ENCODE peak calls at places on chromosomes 1 and 21, in nine cellular contexts. G, F, L, D, V, U, W, M and I are unnamed samples. For H3K36me3, the result is how much of the 10 kb centered on the place peaks cover.

GRCh38 chr1:241608379-241609033 is 31.7 kb downstream of the CHML start:
- DNase-seq in G (no peak), F (no peak), L (no peak), D (no peak), V (peak), U (no peak), W (peak), M (peak), I (peak)

GRCh38 chr1:189816558-189816957 is 661.1 kb downstream of the BRINP3 start:
- DNase-seq in G (peak), F (no peak), L (no peak), D (no peak), V (no peak), U (no peak), W (no peak), M (no peak), I (no peak)

GRCh38 chr1:214859647-214860046 is 222.9 kb upstream of the KCNK2 start:
- DNase-seq in G (no peak), F (no peak), L (no peak), D (no peak), V (no peak), U (no peak), W (no peak), M (no peak), I (no peak)

GRCh38 chr1:16926491-16927195 is 4.9 kb downstream of the CROCC start:
- DNase-seq in G (peak), F (peak), L (peak), D (no peak), V (no peak), U (peak), W (no peak), M (no peak), I (no peak)

GRCh38 chr1:31460027-31460426 is 47.0 kb downstream of the SERINC2 start:
- DNase-seq in G (peak), F (no peak), L (peak), D (peak), V (peak), U (peak), W (no peak), M (peak), I (no peak)

GRCh38 chr1:184387871-184388670 is 1.2 kb downstream of the C1orf21 start:
- DNase-seq in G (no peak), F (peak), L (no peak), D (no peak), V (peak), U (peak), W (peak), M (peak), I (peak)

GRCh38 chr21:29124645-29125044 is 5.8 kb upstream of the MAP3K7CL start:
- DNase-seq in G (no peak), F (no peak), L (no peak), D (no peak), V (no peak), U (no peak), W (no peak), M (no peak), I (no peak)

GRCh38 chr21:33975548-33976081 is 60.0 kb upstream of the ATP5PO start:
- DNase-seq in G (no peak), F (no peak), L (no peak), D (no peak), V (peak), U (peak), W (peak), M (peak), I (peak)

GRCh38 chr21:17796037-17796403 is 23.1 kb downstream of the C21orf91 start:
- DNase-seq in G (no peak), F (no peak), L (no peak), D (no peak), V (peak), U (no peak), W (no peak), M (no peak), I (no peak)

GRCh38 chr1:230744382-230744781 is 2.8 kb upstream of the CAPN9 start:
- DNase-seq in G (no peak), F (no peak), L (no peak), D (no peak), V (peak), U (peak), W (no peak), M (peak), I (peak)

GRCh38 chr1:11335417-11336070 is 62.5 kb downstream of the UBIAD1 start:
- DNase-seq in G (no peak), F (no peak), L (no peak), D (no peak), V (no peak), U (no peak), W (no peak), M (no peak), I (no peak)

GRCh38 chr1:55062801-55063561 is 23.6 kb downstream of the PCSK9 start:
- DNase-seq in G (no peak), F (peak), L (no peak), D (no peak), V (no peak), U (no peak), W (no peak), M (no peak), I (no peak)

GRCh38 chr1:6113116-6113515 is 67.0 kb downstream of the CHD5 start:
- DNase-seq in G (no peak), F (peak), L (no peak), D (no peak), V (no peak), U (no peak), W (no peak), M (no peak), I (no peak)

GRCh38 chr1:55970711-55971110 is 608.7 kb downstream of the PLPP3 start:
- DNase-seq in G (no peak), F (no peak), L (no peak), D (no peak), V (peak), U (no peak), W (no peak), M (peak), I (peak)

GRCh38 chr1:202798260-202798659 is 10.0 kb downstream of the KDM5B start:
- DNase-seq in G (no peak), F (no peak), L (no peak), D (no peak), V (no peak), U (no peak), W (no peak), M (no peak), I (no peak)

GRCh38 chr1:93844262-93845045 is 34.6 kb downstream of the DNTTIP2 start:
- DNase-seq in G (peak), F (no peak), L (peak), D (peak), V (peak), U (peak), W (peak), M (peak), I (peak)

GRCh38 chr1:5639323-5639722 is 352.9 kb downstream of the NPHP4 start:
- DNase-seq in G (no peak), F (no peak), L (no peak), D (no peak), V (no peak), U (no peak), W (no peak), M (no peak), I (no peak)

GRCh38 chr1:172967936-172968335 is 82.8 kb downstream of the TNFSF18 start:
- DNase-seq in G (no peak), F (no peak), L (no peak), D (no peak), V (no peak), U (no peak), W (no peak), M (no peak), I (no peak)

GRCh38 chr1:13799502-13800283 is 99.7 kb downstream of the PRDM2 start:
- DNase-seq in G (no peak), F (no peak), L (no peak), D (no peak), V (no peak), U (no peak), W (no peak), M (no peak), I (no peak)

GRCh38 chr1:13797397-13797796 is 97.4 kb downstream of the PRDM2 start:
- DNase-seq in G (no peak), F (no peak), L (no peak), D (no peak), V (no peak), U (no peak), W (no peak), M (no peak), I (no peak)

GRCh38 chr1:13801232-13801631 is 101.2 kb downstream of the PRDM2 start:
- DNase-seq in G (no peak), F (no peak), L (no peak), D (no peak), V (no peak), U (no peak), W (peak), M (no peak), I (no peak)

GRCh38 chr1:13794231-13795187 is 94.5 kb downstream of the PRDM2 start:
- DNase-seq in G (no peak), F (no peak), L (no peak), D (no peak), V (no peak), U (no peak), W (no peak), M (no peak), I (no peak)

GRCh38 chr1:13798120-13798519 is 98.1 kb downstream of the PRDM2 start:
- DNase-seq in G (no peak), F (no peak), L (no peak), D (no peak), V (no peak), U (no peak), W (no peak), M (no peak), I (no peak)
- H3K36me3 ChIP-seq in G (under half), F (under half), L (under half), D (under half), V (under half), U (under half), W (under half), M (under half), I (under half)

DNA sequence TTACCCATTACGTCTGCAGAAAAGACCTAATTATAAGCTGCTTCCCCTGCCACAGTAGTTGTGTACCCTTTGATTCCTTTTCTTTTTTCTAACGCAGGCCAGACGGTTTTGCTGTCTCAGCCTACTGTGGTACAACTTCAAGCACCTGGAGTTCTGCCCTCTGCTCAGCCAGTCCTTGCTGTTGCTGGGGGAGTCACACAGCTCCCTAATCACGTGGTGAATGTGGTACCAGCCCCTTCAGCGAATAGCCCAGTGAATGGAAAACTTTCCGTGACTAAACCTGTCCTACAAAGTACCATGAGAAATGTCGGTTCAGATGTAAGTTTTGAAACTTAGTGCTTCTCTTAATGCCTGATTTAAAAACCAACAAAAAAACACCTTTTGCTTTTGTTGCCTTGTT is 35.8 kb downstream of the ATF6 start:
- DNase-seq in G (peak), F (no peak), L (no peak), D (no peak), V (no peak), U (peak), W (no peak), M (no peak), I (no peak)
- H3K9ac ChIP-seq in G (no peak), F (no peak), L (no peak), D (no peak), V (no peak), U (no peak), W (no peak), M (no peak), I (no peak)

DNA sequence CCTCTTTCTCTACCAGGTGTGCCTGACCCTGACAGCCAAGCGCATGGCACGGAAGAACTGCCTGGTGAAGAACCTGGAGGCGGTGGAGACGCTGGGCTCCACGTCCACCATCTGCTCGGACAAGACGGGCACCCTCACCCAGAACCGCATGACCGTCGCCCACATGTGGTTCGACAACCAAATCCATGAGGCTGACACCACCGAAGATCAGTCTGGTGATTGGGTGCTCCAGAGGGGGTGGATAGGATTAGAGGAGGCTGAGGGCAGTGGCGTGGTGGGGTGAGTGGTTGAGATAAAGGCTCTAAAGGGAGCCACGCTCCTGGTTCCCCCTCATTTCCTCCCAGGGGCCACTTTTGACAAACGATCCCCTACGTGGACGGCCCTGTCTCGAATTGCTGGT is 13.1 kb downstream of the ATP1A2 start:
- DNase-seq in G (no peak), F (peak), L (no peak), D (no peak), V (no peak), U (no peak), W (no peak), M (no peak), I (no peak)
- H3K36me3 ChIP-seq in G (under half), F (under half), L (half or more), D (under half), V (under half), U (under half), W (under half), M (under half), I (under half)

GRCh38 chr1:13735168-13735930 is 35.4 kb downstream of the PRDM2 start:
- DNase-seq in G (peak), F (no peak), L (no peak), D (no peak), V (no peak), U (no peak), W (no peak), M (no peak), I (no peak)
- H3K9ac ChIP-seq in G (peak), F (no peak), L (no peak), D (no peak), V (no peak), U (no peak), W (no peak), M (no peak), I (no peak)

DNA sequence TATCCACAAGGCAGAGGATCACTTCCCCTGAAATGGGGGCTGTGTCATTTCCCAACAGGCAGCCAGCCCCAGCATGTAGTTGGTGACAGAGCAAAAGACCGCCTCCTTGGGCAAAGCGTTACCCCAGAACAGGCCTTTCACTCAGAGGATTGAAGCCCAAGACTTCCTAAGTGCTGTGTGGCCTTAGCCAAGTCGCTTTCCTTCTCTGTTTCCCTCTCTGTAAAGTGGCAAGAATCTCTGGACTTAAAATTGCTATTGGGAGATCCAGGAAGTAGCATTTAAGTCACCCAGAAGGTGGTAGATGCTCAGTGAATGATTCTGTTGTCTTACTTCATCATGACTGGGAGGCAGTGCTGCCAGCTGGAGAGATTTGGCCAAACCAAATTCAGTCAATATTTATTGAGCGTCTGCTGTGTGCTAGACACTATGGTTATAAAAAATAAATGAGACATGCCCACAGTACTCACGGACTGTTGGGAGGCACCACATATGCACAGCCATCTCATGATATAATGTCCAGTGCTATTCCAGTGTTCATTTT is 35.3 kb downstream of the NIPAL3 start:
- DNase-seq in G (no peak), F (no peak), L (no peak), D (no peak), V (no peak), U (no peak), W (no peak), M (no peak), I (no peak)
- H3K36me3 ChIP-seq in G (under half), F (under half), L (under half), D (under half), V (under half), U (under half), W (under half), M (under half), I (under half)

DNA sequence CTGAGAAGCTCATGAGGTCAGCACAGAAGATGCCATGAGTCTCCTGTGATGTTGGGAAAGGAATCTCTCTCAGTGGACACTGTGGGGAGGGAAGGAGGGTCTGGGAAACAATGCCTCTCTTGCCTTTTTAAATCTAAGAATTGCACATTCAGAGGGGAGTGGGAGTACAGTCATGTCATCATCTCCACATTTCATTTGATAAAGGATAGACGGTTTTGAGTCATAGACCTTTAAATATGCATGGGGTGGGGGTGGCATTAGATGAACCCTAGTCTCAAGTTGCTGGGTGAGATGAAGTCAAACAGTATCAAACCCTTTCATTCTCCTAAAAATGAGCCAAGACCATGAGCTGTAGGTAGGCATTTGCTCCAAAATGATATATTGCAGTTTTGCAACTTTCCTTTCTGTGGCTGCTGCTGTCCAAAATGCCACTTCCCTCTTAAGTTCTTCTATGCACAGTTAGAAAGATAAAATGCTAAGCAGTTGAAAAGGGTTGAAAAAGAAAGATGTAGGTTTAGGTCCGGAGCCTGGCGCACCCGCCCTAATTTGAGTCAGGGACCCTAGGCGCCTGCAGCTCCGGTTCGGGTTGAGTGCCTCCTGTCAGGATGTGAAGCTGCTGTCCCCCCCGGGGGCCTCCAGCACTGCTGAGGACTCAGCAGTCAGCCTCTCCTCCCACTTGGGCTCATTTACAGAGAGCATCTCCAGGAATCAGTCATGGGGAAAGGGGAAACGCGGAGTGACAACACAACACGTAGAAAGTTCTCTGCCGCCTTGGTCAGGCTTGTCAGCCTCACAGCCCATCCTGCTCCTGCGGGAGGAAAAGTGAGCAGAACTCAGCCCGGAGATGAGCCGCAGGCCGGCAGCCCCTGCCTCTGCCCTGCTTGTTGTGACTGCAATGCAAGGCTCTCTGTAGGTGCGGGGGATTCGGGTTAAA is 479.3 kb upstream of the RUNX1 start:
- DNase-seq in G (no peak), F (peak), L (no peak), D (no peak), V (no peak), U (no peak), W (no peak), M (peak), I (peak)
- H3K9ac ChIP-seq in G (no peak), F (peak), L (no peak), D (no peak), V (no peak), U (no peak), W (no peak), M (peak), I (peak)